ENCODE peak calls at places on chromosomes 5 and 9, in four cellular contexts. D is naive thymus-derived CD4-positive, alpha-beta T cell; T is T-helper 17 cell; X is Karpas-422. O is an unnamed sample.

GRCh38 chr5:67395790-67396418 is 199.3 kb upstream of the CD180 start:
- DNase-seq in D (no peak), T (no peak), X (no peak), O (no peak)

GRCh38 chr5:168291961-168292782 is 727 bp downstream of the WWC1 start:
- DNase-seq in D (no peak), T (no peak), X (no peak), O (no peak)

GRCh38 chr5:143922718-143923117 is 110.8 kb downstream of the HMHB1 start:
- DNase-seq in D (no peak), T (no peak), X (no peak), O (no peak)

GRCh38 chr5:93189707-93190120 is 391.3 kb downstream of the NR2F1-AS1 start:
- DNase-seq in D (no peak), T (no peak), X (no peak), O (no peak)

GRCh38 chr5:179413086-179413690 is 67.9 kb upstream of the ADAMTS2 start:
- DNase-seq in D (no peak), T (no peak), X (no peak), O (no peak)

GRCh38 chr5:149636861-149637246 is 55.6 kb downstream of the ARHGEF37 start:
- DNase-seq in D (peak; percentile 24), T (peak; percentile 55), X (peak; percentile 83), O (peak; percentile 59)

GRCh38 chr5:78552729-78553341 is 95.7 kb downstream of the LHFPL2 start:
- DNase-seq in D (no peak), T (no peak), X (no peak), O (no peak)

GRCh38 chr5:159826351-159827222 is 89.7 kb upstream of the ADRA1B start:
- DNase-seq in D (no peak), T (no peak), X (no peak), O (peak; percentile 3)

GRCh38 chr5:137594717-137595116 is 95.6 kb upstream of the SPOCK1 start:
- DNase-seq in D (no peak), T (no peak), X (no peak), O (no peak)

GRCh38 chr9:77843088-77843985 is 188.3 kb downstream of the GNAQ start:
- DNase-seq in D (no peak), T (no peak), X (no peak), O (no peak)

GRCh38 chr9:129273941-129274709 is 96.1 kb upstream of the IER5L start:
- DNase-seq in D (no peak), T (no peak), X (no peak), O (no peak)

GRCh38 chr5:147509041-147509709 is 693 bp downstream of the DPYSL3 start:
- DNase-seq in D (no peak), T (no peak), X (no peak), O (no peak)

GRCh38 chr9:75455444-75455921 is 367.2 kb downstream of the OSTF1 start:
- DNase-seq in D (no peak), T (no peak), X (peak; percentile 83), O (peak; percentile 60)

GRCh38 chr9:11190719-11191118 is 577.9 kb upstream of the PTPRD start:
- DNase-seq in D (no peak), T (no peak), X (no peak), O (no peak)

GRCh38 chr9:94479757-94480156 is 75.1 kb upstream of the PCAT7 start:
- DNase-seq in D (no peak), T (no peak), X (no peak), O (peak; percentile 29)

GRCh38 chr5:150317048-150318003 is 14.6 kb upstream of the ARSI start:
- DNase-seq in D (no peak), T (no peak), X (no peak), O (no peak)

GRCh38 chr9:35490155-35490909 is 421 bp downstream of the RUSC2 start:
- DNase-seq in D (no peak), T (no peak), X (no peak), O (no peak)

GRCh38 chr5:124161286-124161685 is 585.2 kb downstream of the ZNF608 start:
- DNase-seq in D (no peak), T (no peak), X (no peak), O (no peak)

GRCh38 chr5:62093981-62094380 is 212.0 kb upstream of the KIF2A start:
- DNase-seq in D (no peak), T (no peak), X (no peak), O (no peak)

GRCh38 chr9:28120241-28121025 is 547.2 kb upstream of the C9orf72 start:
- DNase-seq in D (no peak), T (no peak), X (no peak), O (no peak)

GRCh38 chr9:127022913-127023665 is 99.3 kb downstream of the ANGPTL2 start:
- DNase-seq in D (no peak), T (no peak), X (no peak), O (no peak)

GRCh38 chr5:123207852-123208251 is 118.8 kb downstream of the PRDM6 start:
- DNase-seq in D (no peak), T (no peak), X (no peak), O (no peak)

GRCh38 chr9:93114169-93114983 is 18.4 kb downstream of the CARD19 start:
- DNase-seq in D (no peak), T (no peak), X (no peak), O (no peak)

GRCh38 chr5:39942606-39943005 is 517.8 kb upstream of the DAB2 start:
- DNase-seq in D (no peak), T (no peak), X (no peak), O (no peak)

GRCh38 chr9:16131269-16131668 is 578.4 kb downstream of the CCDC171 start:
- DNase-seq in D (no peak), T (no peak), X (no peak), O (no peak)

GRCh38 chr5:122063836-122064235 is 14.2 kb downstream of the LOX start:
- DNase-seq in D (no peak), T (no peak), X (no peak), O (no peak)

GRCh38 chr5:81757404-81757803 is 6.5 kb upstream of the SSBP2 start:
- DNase-seq in D (no peak), T (no peak), X (no peak), O (no peak)

GRCh38 chr5:88683506-88684135 is 199.4 kb downstream of the MEF2C start:
- DNase-seq in D (peak; percentile 32), T (no peak), X (no peak), O (no peak)

GRCh38 chr5:81397169-81397568 is 3.2 kb upstream of the ACOT12 start:
- DNase-seq in D (no peak), T (no peak), X (no peak), O (no peak)

GRCh38 chr5:1842026-1842819 is 40.5 kb downstream of the IRX4 start:
- DNase-seq in D (no peak), T (no peak), X (no peak), O (no peak)

GRCh38 chr9:123742009-123742767 is 187.7 kb downstream of the DENND1A start:
- DNase-seq in D (no peak), T (no peak), X (no peak), O (no peak)

GRCh38 chr5:146447734-146448380 is 724 bp downstream of the TCERG1 start:
- DNase-seq in D (peak; percentile 25), T (no peak), X (peak; percentile 84), O (peak; percentile 71)

GRCh38 chr5:179762781-179763176 is 30.2 kb downstream of the MAML1 start:
- DNase-seq in D (no peak), T (no peak), X (no peak), O (no peak)

DNA sequence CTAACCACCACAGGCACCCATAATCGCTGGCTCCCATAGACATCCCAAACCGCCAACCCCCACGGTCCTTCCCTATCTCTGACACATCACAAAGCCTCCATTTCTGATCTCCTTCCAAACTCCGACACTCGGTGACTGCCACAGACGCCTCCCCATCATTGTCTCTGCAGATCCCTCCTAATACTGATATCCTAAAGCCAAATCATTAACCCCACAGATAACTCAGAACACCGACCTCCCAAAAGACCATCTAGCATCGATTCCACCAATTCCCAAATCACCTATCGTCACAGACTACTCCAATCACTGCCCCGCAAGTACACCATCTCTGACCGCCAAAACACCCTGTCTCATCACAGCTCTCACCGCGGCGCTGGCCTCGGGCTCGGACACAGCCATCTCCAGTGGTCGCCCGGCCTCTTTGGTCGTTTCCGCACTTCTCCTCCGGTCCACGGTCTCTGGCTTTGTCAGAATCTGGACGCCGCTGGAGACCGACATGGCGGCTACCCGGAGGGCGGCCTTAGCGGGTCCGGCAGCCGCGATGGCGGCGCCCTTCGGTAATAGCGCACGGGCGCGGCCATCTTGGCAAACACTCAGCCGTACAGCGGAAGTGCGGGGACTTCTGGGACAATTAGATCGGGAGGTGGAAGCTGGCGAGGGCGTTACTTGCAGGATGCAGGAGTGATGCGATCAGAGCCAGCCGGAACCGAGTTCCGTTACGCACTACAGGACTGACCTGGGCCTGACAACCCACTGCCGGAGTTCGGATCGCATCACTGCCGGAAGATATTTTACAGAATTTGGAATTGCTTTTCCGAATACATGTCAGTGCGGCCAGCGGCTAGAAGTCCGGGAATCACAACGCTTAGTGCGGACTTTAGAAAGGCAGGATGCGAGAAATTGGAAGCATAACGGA is at the start of gene ZFP37:
- DNase-seq in D (peak; percentile 41), T (peak; percentile 68), X (no peak), O (peak; percentile 87)
- H3K9me3 ChIP-seq in D (peaks cover 28% of the 10 kb centered on the region), T (peaks cover 16% of the 10 kb centered on the region), X (peaks cover 6% of the 10 kb centered on the region), O (peaks cover 11% of the 10 kb centered on the region)

GRCh38 chr5:140795259-140795641 is 598 bp downstream of the PCDHA2 start:
- DNase-seq in D (no peak), T (no peak), X (no peak), O (no peak)

GRCh38 chr5:140791111-140791510 is 3.5 kb upstream of the PCDHA2 start:
- DNase-seq in D (no peak), T (no peak), X (no peak), O (no peak)

GRCh38 chr5:140796718-140797095 is 2.1 kb downstream of the PCDHA2 start:
- DNase-seq in D (no peak), T (no peak), X (no peak), O (no peak)

GRCh38 chr5:140794594-140795258 is at the start of gene PCDHA2:
- DNase-seq in D (no peak), T (no peak), X (peak; percentile 50), O (no peak)
- H3K9me3 ChIP-seq in D (peaks cover 8% of the 10 kb centered on the region), T (peaks cover 2% of the 10 kb centered on the region), X (no peaks in the 10 kb centered on the region), O (no peaks in the 10 kb centered on the region)

DNA sequence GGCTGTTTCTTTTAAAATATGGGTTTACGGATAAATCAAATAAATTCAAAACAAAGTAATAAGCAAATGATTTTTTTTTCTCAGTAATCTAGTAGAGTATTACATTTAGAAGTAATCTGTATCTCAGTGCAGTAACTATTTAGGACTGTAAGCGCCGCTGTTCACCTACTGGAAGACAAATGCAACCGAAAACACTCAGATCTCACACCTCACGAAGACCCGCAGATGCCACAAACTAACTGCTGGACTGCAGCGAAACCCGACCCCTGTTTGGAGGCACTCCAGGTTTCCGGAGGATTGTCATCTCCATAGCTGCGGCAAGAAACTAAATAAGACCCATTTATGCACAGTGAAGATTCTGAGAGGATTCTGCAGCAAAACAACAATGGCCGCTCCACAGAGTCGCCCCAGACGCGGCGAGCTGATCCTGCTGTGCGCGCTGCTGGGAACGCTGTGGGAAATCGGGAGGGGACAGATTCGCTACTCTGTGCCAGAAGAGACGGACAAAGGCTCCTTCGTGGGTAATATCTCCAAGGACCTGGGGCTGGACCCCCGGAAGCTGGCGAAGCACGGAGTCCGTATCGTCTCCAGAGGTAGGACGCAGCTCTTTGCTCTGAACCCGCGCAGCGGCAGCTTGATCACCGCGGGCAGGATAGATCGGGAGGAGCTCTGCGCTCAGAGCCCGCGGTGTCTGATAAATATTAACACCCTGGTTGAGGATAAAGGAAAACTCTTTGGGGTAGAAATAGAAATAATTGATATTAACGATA is at the start of gene PCDHGA8:
- DNase-seq in D (no peak), T (no peak), X (no peak), O (peak; percentile 41)
- H3K9me3 ChIP-seq in D (no peaks in the 10 kb centered on the region), T (peaks cover 8% of the 10 kb centered on the region), X (peaks cover 19% of the 10 kb centered on the region), O (no peaks in the 10 kb centered on the region)

GRCh38 chr5:158669275-158669674 is 430.4 kb downstream of the EBF1 start:
- DNase-seq in D (no peak), T (no peak), X (no peak), O (no peak)

GRCh38 chr5:158670199-158670598 is 429.5 kb downstream of the EBF1 start:
- DNase-seq in D (no peak), T (no peak), X (no peak), O (peak; percentile 19)
- H3K9me3 ChIP-seq in D (no peaks in the 10 kb centered on the region), T (no peaks in the 10 kb centered on the region), X (no peaks in the 10 kb centered on the region), O (no peaks in the 10 kb centered on the region)

GRCh38 chr5:141313711-141314110 is 6.9 kb downstream of the TAF7 start:
- DNase-seq in D (no peak), T (no peak), X (no peak), O (no peak)
- H3K9me3 ChIP-seq in D (peaks cover 22% of the 10 kb centered on the region), T (peaks cover 21% of the 10 kb centered on the region), X (peaks cover 52% of the 10 kb centered on the region), O (peaks cover 37% of the 10 kb centered on the region)